ENCODE peak calls at places on chromosomes 1 and 21, in four cellular contexts. A is mesenchymal stem cell; D is CD8-positive, alpha-beta memory T cell; Y is brain microvascular endothelial cell. Z is an unnamed sample.

GRCh38 chr1:119647734-119648619 is at the start of gene ZNF697:
- DNase-seq in Y (peak), D (no peak), A (peak), Z (peak)

GRCh38 chr21:42614811-42615342 is 38.5 kb upstream of the PDE9A start:
- DNase-seq in A (peak), D (peak), Y (no peak), Z (peak)

GRCh38 chr1:181102841-181103240 is 14.3 kb downstream of the IER5 start:
- DNase-seq in D (no peak), A (peak), Y (no peak), Z (no peak)

GRCh38 chr1:34108269-34108668 is 56.8 kb downstream of the CSMD2 start:
- DNase-seq in A (no peak), D (no peak), Y (no peak), Z (no peak)

GRCh38 chr1:2633401-2633935 is 652 bp upstream of the MMEL1 start:
- DNase-seq in D (no peak), A (no peak), Y (no peak), Z (no peak)

GRCh38 chr1:177181631-177182291 is 11.0 kb downstream of the BRINP2 start:
- DNase-seq in D (no peak), Y (peak), A (peak), Z (peak)

GRCh38 chr1:76066390-76066789 is 8.2 kb upstream of the ST6GALNAC3 start:
- DNase-seq in A (peak), Y (peak), D (no peak), Z (no peak)

GRCh38 chr1:171310661-171311087 is 3.3 kb upstream of the FMO4 start:
- DNase-seq in A (no peak), Y (no peak), D (no peak), Z (no peak)

GRCh38 chr1:94607398-94607797 is 65.8 kb upstream of the F3 start:
- DNase-seq in Y (no peak), A (no peak), D (no peak), Z (no peak)

GRCh38 chr1:154220970-154221814 is 437 bp downstream of the UBAP2L start:
- DNase-seq in A (no peak), Y (no peak), D (peak), Z (peak)

GRCh38 chr1:63818567-63819340 is 44.9 kb downstream of the ROR1 start:
- DNase-seq in Y (no peak), D (no peak), A (peak), Z (no peak)

GRCh38 chr1:203506821-203507220 is 12.9 kb downstream of the OPTC start:
- DNase-seq in Y (no peak), A (no peak), D (no peak), Z (no peak)

GRCh38 chr1:150151291-150152181 is 1.8 kb downstream of the PLEKHO1 start:
- DNase-seq in D (peak), Y (no peak), A (peak), Z (peak)

GRCh38 chr1:6497215-6497866 is 5.9 kb upstream of the PLEKHG5 start:
- DNase-seq in D (peak), A (peak), Y (no peak), Z (peak)

GRCh38 chr21:43827015-43827611 is 37.7 kb downstream of the RRP1 start:
- DNase-seq in Y (peak), A (peak), D (peak), Z (no peak)

GRCh38 chr1:82920418-82921248 is 1078.3 kb downstream of the TTLL7 start:
- DNase-seq in D (no peak), A (peak), Y (no peak), Z (no peak)

GRCh38 chr1:70738576-70738975 is 309.0 kb downstream of the PTGER3 start:
- DNase-seq in Y (no peak), A (no peak), D (no peak), Z (no peak)

GRCh38 chr1:81549588-81550127 is 251.1 kb upstream of the ADGRL2 start:
- DNase-seq in A (peak), D (no peak), Y (peak), Z (no peak)

GRCh38 chr1:180241716-180242544 is 11.9 kb downstream of the LHX4 start:
- DNase-seq in A (no peak), Y (no peak), D (no peak), Z (no peak)

GRCh38 chr1:23019851-23020625 is 770 bp downstream of the KDM1A start:
- DNase-seq in D (no peak), Y (peak), A (peak), Z (peak)

GRCh38 chr1:63322248-63322943 is at the start of gene FOXD3:
- DNase-seq in Y (no peak), D (no peak), A (peak), Z (peak)

GRCh38 chr1:161175771-161176453 is 1.4 kb downstream of the B4GALT3 start:
- DNase-seq in D (no peak), A (no peak), Y (no peak), Z (no peak)

GRCh38 chr1:161177112-161177935 is at the start of gene B4GALT3:
- DNase-seq in D (peak), A (peak), Y (peak), Z (peak)

GRCh38 chr1:161179698-161180097 is 2.4 kb upstream of the B4GALT3 start:
- DNase-seq in A (no peak), Y (no peak), D (no peak), Z (no peak)

GRCh38 chr1:161176468-161177111 is 717 bp downstream of the B4GALT3 start:
- DNase-seq in Y (no peak), A (no peak), D (no peak), Z (no peak)

GRCh38 chr1:161177936-161178244 is 583 bp upstream of the B4GALT3 start:
- DNase-seq in Y (no peak), D (no peak), A (no peak), Z (no peak)
- H3K4me3 ChIP-seq in Y (peak), D (peak), A (peak), Z (no peak)

GRCh38 chr21:17612023-17612564 is 607 bp downstream of the BTG3 start:
- DNase-seq in D (peak), A (peak), Y (peak), Z (peak)
- H3K4me3 ChIP-seq in D (peak), A (peak), Y (peak), Z (peak)

DNA sequence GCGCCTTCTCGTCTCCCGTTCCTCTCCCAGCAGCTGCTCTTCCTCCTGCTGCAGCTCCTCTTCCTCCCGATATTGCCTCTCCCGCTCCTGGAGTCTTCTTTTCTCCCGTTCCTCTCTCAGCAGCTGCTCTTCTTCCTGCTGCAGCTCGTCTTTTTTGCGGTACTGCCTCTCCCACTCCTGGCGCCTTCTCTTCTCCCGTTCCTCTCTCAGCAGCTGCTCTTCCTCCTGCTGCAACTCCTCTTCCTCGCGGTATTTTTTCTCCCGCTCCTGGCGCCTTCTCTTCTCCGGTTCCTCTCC is 5.3 kb downstream of the TCHH start:
- DNase-seq in A (no peak), Y (no peak), D (no peak), Z (no peak)
- H3K4me3 ChIP-seq in A (peak), Y (peak), D (peak), Z (no peak)

DNA sequence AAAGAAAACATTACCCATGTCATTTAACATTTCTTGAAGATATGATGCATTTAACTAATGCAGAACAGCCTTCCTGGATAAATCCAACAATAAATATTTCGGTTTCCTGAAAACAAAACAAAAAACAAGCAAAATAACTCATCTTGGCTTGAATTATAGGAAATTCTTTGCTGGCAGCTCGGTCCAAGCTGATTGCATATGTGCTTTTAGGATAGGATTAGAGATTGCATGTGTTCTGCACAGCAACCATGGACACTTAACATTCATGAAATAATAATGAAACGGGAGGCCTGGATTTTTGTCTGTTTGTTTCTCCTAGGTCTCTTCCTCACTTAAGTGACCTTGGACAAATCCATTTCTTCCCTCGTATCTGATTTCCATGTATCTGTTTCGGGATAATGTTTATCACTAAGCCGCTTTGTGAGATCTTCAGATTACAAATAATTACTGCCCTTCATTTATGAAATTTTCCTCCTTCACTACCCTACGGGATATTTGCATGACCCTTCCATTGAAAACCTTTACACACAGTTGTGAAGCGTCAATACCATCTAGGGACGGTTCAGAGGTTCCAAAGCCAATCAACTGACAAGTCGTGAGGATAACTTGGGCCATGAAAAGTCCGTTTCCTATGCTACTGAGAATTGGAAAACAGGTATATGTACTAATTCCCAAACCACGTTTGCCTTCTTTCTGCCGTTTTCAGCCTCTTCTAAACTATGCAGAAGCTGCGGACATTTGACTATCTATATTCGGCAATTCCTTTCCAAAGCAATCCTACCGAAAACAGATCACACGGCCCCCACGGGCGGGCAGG is 1.3 kb upstream of the H3-3A start:
- DNase-seq in D (no peak), A (no peak), Y (no peak), Z (no peak)
- H3K4me3 ChIP-seq in D (peak), A (peak), Y (peak), Z (peak)

GRCh38 chr1:7518411-7518810 is 252.7 kb upstream of the VAMP3 start:
- DNase-seq in D (peak), A (no peak), Y (no peak), Z (no peak)
- H3K4me3 ChIP-seq in D (no peak), A (no peak), Y (no peak), Z (no peak)

GRCh38 chr1:226549094-226549936 is 751 bp downstream of the STUM start:
- DNase-seq in Y (no peak), D (no peak), A (no peak), Z (no peak)

GRCh38 chr1:226550671-226551041 is 2.1 kb downstream of the STUM start:
- DNase-seq in A (no peak), Y (no peak), D (no peak), Z (no peak)

GRCh38 chr1:226551299-226551698 is 2.7 kb downstream of the STUM start:
- DNase-seq in Y (no peak), A (no peak), D (no peak), Z (no peak)

GRCh38 chr1:226548281-226549093 is at the start of gene STUM:
- DNase-seq in A (peak), Y (no peak), D (no peak), Z (no peak)

DNA sequence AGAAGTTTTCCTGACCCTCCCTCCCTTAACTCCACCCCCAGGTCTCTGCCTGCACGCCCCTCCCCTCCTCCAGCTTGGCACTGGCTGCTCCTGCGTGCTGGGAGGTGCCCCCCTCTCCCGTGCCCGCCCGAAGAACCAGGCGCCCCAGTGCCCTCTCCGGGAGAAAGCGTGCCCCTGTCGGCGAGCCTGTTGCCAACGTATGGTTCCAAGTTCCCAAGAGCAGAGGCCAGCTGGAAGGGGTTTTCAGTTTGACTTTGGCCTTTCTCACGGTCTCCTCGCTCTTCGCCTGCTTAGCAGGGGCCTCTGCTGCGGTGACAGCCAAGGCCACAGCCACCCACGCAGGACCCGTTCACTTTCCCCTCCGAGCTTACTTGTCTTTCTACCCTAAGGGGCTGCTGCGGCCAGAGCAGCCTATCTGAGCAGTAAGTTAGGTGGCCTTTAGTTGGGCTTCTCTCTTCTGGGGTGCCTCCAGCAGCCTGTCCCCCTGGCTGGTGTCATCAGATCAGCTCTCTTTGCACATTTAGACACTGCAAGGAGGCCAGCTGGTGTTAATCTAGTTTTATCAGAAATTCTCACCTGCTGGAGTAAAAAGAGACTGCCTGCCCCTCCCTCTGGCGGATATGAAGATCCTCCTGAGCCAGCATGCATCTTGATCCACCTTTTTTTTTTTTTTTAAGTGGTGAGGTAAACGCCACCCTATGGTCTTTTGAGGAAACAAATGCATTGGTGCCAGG is 1.5 kb downstream of the STUM start:
- DNase-seq in Y (no peak), A (peak), D (no peak), Z (no peak)
- H3K4me3 ChIP-seq in Y (no peak), A (peak), D (peak), Z (no peak)

DNA sequence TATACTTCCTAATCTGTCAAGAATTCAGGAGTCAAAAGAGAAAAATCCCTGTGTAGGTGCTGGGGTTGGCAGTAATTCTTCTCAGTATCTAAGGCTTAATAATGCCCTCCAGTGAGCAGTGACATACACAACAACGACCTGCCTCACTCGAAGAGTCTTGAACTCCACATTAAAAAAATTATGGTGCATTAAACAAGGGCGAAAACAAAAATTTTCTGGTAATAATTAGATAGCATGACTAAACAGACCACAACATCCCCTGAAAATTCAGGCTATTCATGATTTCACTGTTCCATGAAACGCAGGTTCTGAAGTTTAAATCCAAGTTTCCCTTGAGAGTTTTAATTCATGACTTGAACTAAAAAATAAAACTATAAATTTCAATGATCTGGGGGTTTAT is 5.1 kb downstream of the SRSF4 start:
- DNase-seq in D (no peak), Y (no peak), A (no peak), Z (no peak)
- H3K4me3 ChIP-seq in D (no peak), Y (no peak), A (peak), Z (no peak)

GRCh38 chr1:38029725-38030511 is 16.7 kb downstream of the POU3F1 start:
- DNase-seq in D (peak), Y (peak), A (peak), Z (peak)
- H3K4me3 ChIP-seq in D (no peak), Y (peak), A (peak), Z (no peak)

DNA sequence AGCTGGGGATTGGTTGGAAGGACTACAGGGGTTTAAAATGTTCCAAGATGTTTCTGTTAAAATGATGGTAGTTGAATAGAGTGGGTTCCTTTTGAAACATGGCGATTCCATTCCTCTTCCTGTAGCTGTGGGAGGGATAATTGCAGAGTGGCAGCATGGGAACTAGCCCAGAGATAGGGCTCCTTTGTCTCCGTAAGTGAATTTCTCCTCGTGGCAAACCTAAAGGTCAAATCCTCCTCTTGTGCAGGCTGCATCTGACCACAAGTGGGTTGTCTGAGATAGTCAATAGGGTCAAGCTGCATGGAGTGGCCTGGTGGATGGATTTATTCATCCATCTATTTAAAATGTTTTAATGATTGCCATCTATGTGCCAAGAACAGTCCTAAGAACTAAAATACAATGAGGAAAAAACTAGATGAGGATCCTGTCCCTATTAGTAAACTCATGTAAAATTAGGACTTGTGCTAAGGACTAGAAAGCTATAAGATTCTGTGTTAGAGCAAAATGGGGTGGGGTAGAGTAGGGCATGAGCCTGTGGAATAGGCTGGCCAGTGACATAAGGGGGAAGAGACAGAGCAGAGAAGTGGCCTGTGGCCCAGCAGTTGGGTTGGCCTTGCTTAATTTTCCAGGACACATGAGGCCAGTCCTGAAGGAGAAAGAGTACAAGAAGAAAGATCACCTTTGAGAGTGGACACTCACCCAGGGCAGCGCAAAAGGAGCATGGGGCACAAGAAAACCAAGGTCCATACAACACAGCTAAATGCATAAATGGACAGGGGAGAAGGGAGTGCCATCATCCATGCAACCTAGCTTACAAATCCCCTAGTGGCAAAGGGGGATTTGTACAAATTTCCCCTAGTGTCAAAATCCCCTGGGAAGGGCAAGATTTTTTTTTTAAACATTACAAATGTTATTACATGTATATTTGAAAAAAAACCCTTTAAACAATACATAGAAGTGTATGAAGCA is 89.2 kb upstream of the IVNS1ABP start:
- DNase-seq in D (no peak), A (no peak), Y (no peak), Z (no peak)
- H3K4me3 ChIP-seq in D (no peak), A (no peak), Y (no peak), Z (no peak)

DNA sequence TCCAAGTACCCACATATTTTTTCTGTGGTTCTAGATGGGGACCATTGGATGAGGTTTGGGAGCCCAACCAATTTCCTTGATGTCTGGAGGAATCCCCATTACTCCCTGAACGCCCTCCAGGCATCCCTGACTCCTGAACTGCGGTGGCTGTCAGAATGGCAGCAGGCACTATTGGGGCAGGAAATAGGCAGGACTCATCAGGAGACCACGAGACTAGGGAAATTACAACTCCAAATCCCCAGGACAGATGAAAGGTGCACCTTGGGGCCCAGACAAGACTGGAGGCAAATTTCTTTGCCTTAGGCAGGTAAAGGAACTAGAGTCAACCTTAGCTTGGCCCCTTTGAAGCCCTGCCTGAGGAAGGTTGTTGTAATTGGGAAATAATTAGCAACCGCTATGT is 1.1 kb downstream of the CGN start:
- DNase-seq in D (no peak), Y (no peak), A (no peak), Z (no peak)
- H3K4me3 ChIP-seq in D (peak), Y (no peak), A (no peak), Z (peak)